ENCODE peak calls at places on chromosomes 13 and 19, in ten cellular contexts. One of them, this sample, is unnamed.
A peak's percentile ranks its signal among the peaks of the same experiment; 100 is the strongest.

GRCh38 chr19:54684537-54684936 is 21.8 kb downstream of the LILRB4 start:
- DNase-seq in posterior cingulate gyrus: no peak
- DNase-seq in left ventricle myocardium inferior: no peak
- DNase-seq in NCI-H748 treated with DMSO at 0.1 percent for 48 hours: no peak
- DNase-seq in neural crest cell: no peak
- DNase-seq in thoracic aorta: no peak
- DNase-seq in anterior cingulate cortex: no peak
- DNase-seq in globus pallidus: no peak
- DNase-seq in pancreas: no peak
- DNase-seq in amniotic stem cell: no peak
- DNase-seq in this sample: no peak

GRCh38 chr13:78604782-78605611 is 1.6 kb upstream of the POU4F1 start:
- DNase-seq in neural crest cell: no peak
- DNase-seq in left ventricle myocardium inferior: no peak
- DNase-seq in anterior cingulate cortex: no peak
- DNase-seq in globus pallidus: no peak
- DNase-seq in amniotic stem cell: no peak
- DNase-seq in pancreas: no peak
- DNase-seq in NCI-H748 treated with DMSO at 0.1 percent for 48 hours: peak; percentile 30
- DNase-seq in thoracic aorta: no peak
- DNase-seq in posterior cingulate gyrus: no peak
- DNase-seq in this sample: no peak

GRCh38 chr19:32779082-32779481 is 59.5 kb downstream of the TDRD12 start:
- DNase-seq in pancreas: no peak
- DNase-seq in left ventricle myocardium inferior: no peak
- DNase-seq in thoracic aorta: no peak
- DNase-seq in anterior cingulate cortex: no peak
- DNase-seq in NCI-H748 treated with DMSO at 0.1 percent for 48 hours: no peak
- DNase-seq in neural crest cell: no peak
- DNase-seq in globus pallidus: no peak
- DNase-seq in posterior cingulate gyrus: no peak
- DNase-seq in amniotic stem cell: no peak
- DNase-seq in this sample: no peak

GRCh38 chr19:55377356-55378131 is 918 bp downstream of the TMEM190 start:
- DNase-seq in anterior cingulate cortex: no peak
- DNase-seq in globus pallidus: no peak
- DNase-seq in pancreas: no peak
- DNase-seq in posterior cingulate gyrus: no peak
- DNase-seq in NCI-H748 treated with DMSO at 0.1 percent for 48 hours: no peak
- DNase-seq in left ventricle myocardium inferior: no peak
- DNase-seq in amniotic stem cell: no peak
- DNase-seq in thoracic aorta: no peak
- DNase-seq in neural crest cell: no peak
- DNase-seq in this sample: no peak

GRCh38 chr19:32858559-32858958 is 11.0 kb downstream of the SLC7A9 start:
- DNase-seq in amniotic stem cell: no peak
- DNase-seq in globus pallidus: no peak
- DNase-seq in anterior cingulate cortex: no peak
- DNase-seq in neural crest cell: no peak
- DNase-seq in NCI-H748 treated with DMSO at 0.1 percent for 48 hours: no peak
- DNase-seq in pancreas: no peak
- DNase-seq in thoracic aorta: no peak
- DNase-seq in posterior cingulate gyrus: no peak
- DNase-seq in left ventricle myocardium inferior: no peak
- DNase-seq in this sample: no peak

GRCh38 chr13:49097374-49097773 is 121.7 kb downstream of the FNDC3A start:
- DNase-seq in posterior cingulate gyrus: no peak
- DNase-seq in amniotic stem cell: no peak
- DNase-seq in anterior cingulate cortex: no peak
- DNase-seq in left ventricle myocardium inferior: no peak
- DNase-seq in thoracic aorta: no peak
- DNase-seq in pancreas: no peak
- DNase-seq in neural crest cell: no peak
- DNase-seq in globus pallidus: no peak
- DNase-seq in NCI-H748 treated with DMSO at 0.1 percent for 48 hours: no peak
- DNase-seq in this sample: no peak

GRCh38 chr13:82688400-82688999 is 1193.8 kb downstream of the SLITRK1 start:
- DNase-seq in anterior cingulate cortex: no peak
- DNase-seq in thoracic aorta: no peak
- DNase-seq in left ventricle myocardium inferior: no peak
- DNase-seq in posterior cingulate gyrus: no peak
- DNase-seq in globus pallidus: no peak
- DNase-seq in pancreas: no peak
- DNase-seq in amniotic stem cell: no peak
- DNase-seq in NCI-H748 treated with DMSO at 0.1 percent for 48 hours: no peak
- DNase-seq in neural crest cell: no peak
- DNase-seq in this sample: no peak

GRCh38 chr19:5631511-5632240 is 8.8 kb downstream of the SAFB start:
- DNase-seq in NCI-H748 treated with DMSO at 0.1 percent for 48 hours: no peak
- DNase-seq in anterior cingulate cortex: no peak
- DNase-seq in amniotic stem cell: no peak
- DNase-seq in left ventricle myocardium inferior: no peak
- DNase-seq in globus pallidus: no peak
- DNase-seq in posterior cingulate gyrus: no peak
- DNase-seq in pancreas: no peak
- DNase-seq in neural crest cell: no peak
- DNase-seq in thoracic aorta: no peak
- DNase-seq in this sample: no peak

GRCh38 chr13:40153516-40153915 is 498.1 kb downstream of the COG6 start:
- DNase-seq in globus pallidus: no peak
- DNase-seq in amniotic stem cell: no peak
- DNase-seq in anterior cingulate cortex: no peak
- DNase-seq in pancreas: peak; percentile 51
- DNase-seq in posterior cingulate gyrus: no peak
- DNase-seq in thoracic aorta: no peak
- DNase-seq in NCI-H748 treated with DMSO at 0.1 percent for 48 hours: no peak
- DNase-seq in left ventricle myocardium inferior: no peak
- DNase-seq in neural crest cell: no peak
- DNase-seq in this sample: no peak

This sample was measured in sciatic nerve.